ENCODE peak calls at places on chromosomes 5 and 9, in nine cellular contexts. M is CD8-positive, alpha-beta memory T cell; X is dorsolateral prefrontal cortex; K is M059J; N is hippocampal formation; Y is cardiac fibroblast; J is activated CD4-positive, alpha-beta T cell treated with anti-CD3 and anti-CD28 coated beads, Interleukin-2, amount 50 U/mL, for 4 hours; W is NCI-H510A treated with DMSO at 0.1 percent for 48 hours; Q is heart right ventricle. A is an unnamed sample.

GRCh38 chr9:16074962-16075361 is 522.1 kb downstream of the CCDC171 start:
- DNase-seq in M (no peak), X (no peak), K (no peak), N (no peak), Y (peak; percentile 49), J (no peak), W (no peak), Q (no peak), A (no peak)

GRCh38 chr9:75903785-75904360 is 13.4 kb downstream of the PCSK5 start:
- DNase-seq in M (no peak), X (no peak), K (peak; percentile 45), N (no peak), Y (peak; percentile 89), J (no peak), W (no peak), Q (no peak), A (no peak)

GRCh38 chr9:114472765-114473446 is 32.4 kb downstream of the WHRN start:
- DNase-seq in M (no peak), X (no peak), K (no peak), N (no peak), Y (no peak), J (no peak), W (no peak), Q (no peak), A (no peak)

GRCh38 chr5:68683632-68684035 is 410.2 kb upstream of the SLC30A5 start:
- DNase-seq in M (no peak), X (no peak), K (peak; percentile 94), N (no peak), Y (peak; percentile 98), J (no peak), W (no peak), Q (peak; percentile 20), A (no peak)

GRCh38 chr9:120965344-120966004 is 38.9 kb upstream of the TRAF1 start:
- DNase-seq in M (no peak), X (no peak), K (peak; percentile 34), N (peak; percentile 17), Y (no peak), J (no peak), W (no peak), Q (peak; percentile 19), A (peak; percentile 47)

GRCh38 chr5:160310910-160311295 is 1.5 kb downstream of the CCNJL start:
- DNase-seq in M (no peak), X (no peak), K (no peak), N (no peak), Y (no peak), J (no peak), W (no peak), Q (no peak), A (no peak)

GRCh38 chr5:72633041-72633445 is 125.8 kb upstream of the ZNF366 start:
- DNase-seq in M (no peak), X (no peak), K (peak; percentile 74), N (no peak), Y (peak; percentile 13), J (no peak), W (no peak), Q (no peak), A (no peak)

GRCh38 chr9:121369595-121370265 is at the start of gene STOM:
- DNase-seq in M (peak; percentile 58), X (no peak), K (peak; percentile 89), N (no peak), Y (peak; percentile 87), J (peak; percentile 51), W (no peak), Q (peak; percentile 93), A (no peak)

GRCh38 chr9:114430443-114430842 is 42.7 kb upstream of the AKNA start:
- DNase-seq in M (no peak), X (no peak), K (peak; percentile 22), N (no peak), Y (no peak), J (no peak), W (peak; percentile 88), Q (no peak), A (no peak)

GRCh38 chr5:11904270-11904906 is at the start of gene CTNND2:
- DNase-seq in M (no peak), X (peak; percentile 68), K (peak; percentile 46), N (peak; percentile 64), Y (peak; percentile 4), J (no peak), W (peak; percentile 57), Q (peak; percentile 26), A (peak; percentile 81)

GRCh38 chr5:91937121-91937520 is 554.0 kb upstream of the ARRDC3 start:
- DNase-seq in M (no peak), X (no peak), K (no peak), N (no peak), Y (peak; percentile 22), J (no peak), W (no peak), Q (no peak), A (no peak)

GRCh38 chr5:84383816-84384603 is 670 bp downstream of the EDIL3 start:
- DNase-seq in M (no peak), X (peak; percentile 61), K (peak; percentile 71), N (peak; percentile 48), Y (peak; percentile 72), J (no peak), W (peak; percentile 12), Q (no peak), A (peak; percentile 56)

GRCh38 chr5:39021413-39021812 is 52.8 kb downstream of the RICTOR start:
- DNase-seq in M (no peak), X (no peak), K (no peak), N (no peak), Y (no peak), J (no peak), W (no peak), Q (no peak), A (no peak)

GRCh38 chr9:82799300-82799699 is 263.6 kb downstream of the RASEF start:
- DNase-seq in M (no peak), X (no peak), K (peak; percentile 39), N (no peak), Y (no peak), J (no peak), W (no peak), Q (no peak), A (no peak)

GRCh38 chr5:81819556-81820314 is 68.8 kb upstream of the SSBP2 start:
- DNase-seq in M (no peak), X (no peak), K (peak; percentile 77), N (no peak), Y (peak; percentile 33), J (no peak), W (peak; percentile 28), Q (no peak), A (no peak)

GRCh38 chr9:124373851-124374250 is 41.4 kb downstream of the PSMB7 start:
- DNase-seq in M (no peak), X (no peak), K (no peak), N (no peak), Y (no peak), J (no peak), W (no peak), Q (no peak), A (no peak)

GRCh38 chr9:36051317-36051716 is 14.6 kb downstream of the RECK start:
- DNase-seq in M (no peak), X (no peak), K (no peak), N (no peak), Y (no peak), J (no peak), W (no peak), Q (no peak), A (no peak)

GRCh38 chr9:114238919-114239879 is 83.7 kb upstream of the ORM1 start:
- DNase-seq in M (no peak), X (no peak), K (peak; percentile 20), N (no peak), Y (peak; percentile 44), J (no peak), W (no peak), Q (peak; percentile 66), A (peak; percentile 46)

GRCh38 chr9:126489604-126490593 is 123.8 kb upstream of the LMX1B start:
- DNase-seq in M (no peak), X (peak; percentile 49), K (peak; percentile 32), N (peak; percentile 40), Y (no peak), J (no peak), W (peak; percentile 24), Q (no peak), A (no peak)

A was measured in putamen.